ENCODE peak calls at places on chromosome 5, in six cellular contexts. P is stimulated activated CD8-positive, alpha-beta memory T cell treated with anti-CD3 and anti-CD28 coated beads, Interleukin-4, amount 100 ng/mL, for 4 hours; A is NCI-H345; X is HCEC 1CT; E is osteocyte; L is fibroblast of villous mesenchyme. U is an unnamed sample.

GRCh38 chr5:172939045-172939444 is 20.2 kb upstream of the RPL26L1 start:
- DNase-seq in P (no peak), A (peak), X (peak), E (no peak), L (no peak), U (no peak)

GRCh38 chr5:25393321-25393720 is 748.5 kb upstream of the CDH10 start:
- DNase-seq in P (no peak), A (no peak), X (no peak), E (no peak), L (no peak), U (no peak)

GRCh38 chr5:178334856-178335255 is 102.3 kb upstream of the PHYKPL start:
- DNase-seq in P (no peak), A (no peak), X (no peak), E (no peak), L (no peak), U (no peak)

GRCh38 chr5:79025054-79025465 is 40.0 kb upstream of the ARSB start:
- DNase-seq in P (peak), A (peak), X (peak), E (peak), L (peak), U (peak)

GRCh38 chr5:103475629-103476240 is 86.9 kb downstream of the NUDT12 start:
- DNase-seq in P (no peak), A (peak), X (peak), E (no peak), L (peak), U (peak)

GRCh38 chr5:169796731-169797130 is 159.7 kb downstream of the DOCK2 start:
- DNase-seq in P (no peak), A (no peak), X (no peak), E (no peak), L (no peak), U (no peak)

GRCh38 chr5:133409210-133409674 is 203.1 kb downstream of the FSTL4 start:
- DNase-seq in P (no peak), A (no peak), X (no peak), E (peak), L (no peak), U (no peak)

GRCh38 chr5:55172937-55173695 is at the start of gene CDC20B:
- DNase-seq in P (peak), A (peak), X (peak), E (peak), L (peak), U (peak)

GRCh38 chr5:78534148-78535009 is 114.2 kb downstream of the LHFPL2 start:
- DNase-seq in P (no peak), A (no peak), X (peak), E (no peak), L (peak), U (no peak)

GRCh38 chr5:168579987-168580508 is 880 bp upstream of the PANK3 start:
- DNase-seq in P (no peak), A (peak), X (no peak), E (no peak), L (no peak), U (no peak)

GRCh38 chr5:100430268-100430900 is 104.8 kb upstream of the FAM174A start:
- DNase-seq in P (peak), A (no peak), X (peak), E (no peak), L (peak), U (no peak)

GRCh38 chr5:89236900-89237299 is 353.9 kb upstream of the MEF2C start:
- DNase-seq in P (no peak), A (no peak), X (no peak), E (no peak), L (no peak), U (no peak)

GRCh38 chr5:137699291-137700281 is 36.3 kb downstream of the KLHL3 start:
- DNase-seq in P (no peak), A (no peak), X (no peak), E (no peak), L (peak), U (no peak)

GRCh38 chr5:54309751-54310432 is 481 bp downstream of the ARL15 start:
- DNase-seq in P (no peak), A (peak), X (peak), E (no peak), L (peak), U (peak)

GRCh38 chr5:139461698-139462097 is 845 bp downstream of the ECSCR start:
- DNase-seq in P (no peak), A (no peak), X (peak), E (no peak), L (no peak), U (no peak)

GRCh38 chr5:95808013-95808685 is 14.4 kb downstream of the GLRX start:
- DNase-seq in P (no peak), A (no peak), X (no peak), E (no peak), L (no peak), U (no peak)

GRCh38 chr5:132807163-132807838 is 5.8 kb upstream of the SOWAHA start:
- DNase-seq in P (no peak), A (no peak), X (no peak), E (no peak), L (no peak), U (no peak)

GRCh38 chr5:140966293-140967225 is at the start of gene PCDHAC2:
- DNase-seq in P (no peak), A (peak), X (no peak), E (peak), L (no peak), U (peak)

GRCh38 chr5:124700930-124701458 is 45.4 kb downstream of the ZNF608 start:
- DNase-seq in P (no peak), A (no peak), X (no peak), E (no peak), L (no peak), U (no peak)

GRCh38 chr5:145483211-145483610 is 351.9 kb downstream of the PRELID2 start:
- DNase-seq in P (no peak), A (no peak), X (peak), E (no peak), L (peak), U (no peak)

GRCh38 chr5:71633255-71634155 is 46.4 kb downstream of the MCCC2 start:
- DNase-seq in P (no peak), A (no peak), X (no peak), E (no peak), L (no peak), U (no peak)